ENCODE peak calls at places on chromosomes 11 and 22, in nine cellular contexts. K, J, I, D, V, S, N, E and O are unnamed samples.

GRCh38 chr22:44382461-44383038 is 69.8 kb upstream of the SHISAL1 start:
- DNase-seq in K (no peak), J (no peak), I (no peak), D (no peak), V (no peak), S (no peak), N (no peak), E (peak), O (no peak)

GRCh38 chr11:36948445-36949171 is 350.6 kb upstream of the RAG2 start:
- DNase-seq in K (no peak), J (no peak), I (peak), D (no peak), V (no peak), S (no peak), N (no peak), E (no peak), O (no peak)

GRCh38 chr11:72808415-72808814 is 5.8 kb upstream of the ATG16L2 start:
- DNase-seq in K (no peak), J (no peak), I (no peak), D (no peak), V (no peak), S (no peak), N (no peak), E (no peak), O (no peak)

GRCh38 chr22:38273135-38273761 is 438 bp upstream of the TMEM184B start:
- DNase-seq in K (no peak), J (no peak), I (no peak), D (no peak), V (no peak), S (no peak), N (no peak), E (no peak), O (no peak)

GRCh38 chr22:48616656-48617055 is 1211.0 kb downstream of the BRD1 start:
- DNase-seq in K (no peak), J (no peak), I (no peak), D (no peak), V (no peak), S (no peak), N (no peak), E (no peak), O (no peak)

GRCh38 chr11:12808519-12808918 is 134.3 kb downstream of the TEAD1 start:
- DNase-seq in K (no peak), J (no peak), I (no peak), D (no peak), V (no peak), S (no peak), N (no peak), E (no peak), O (no peak)

GRCh38 chr11:1829039-1829820 is 5.6 kb upstream of the SYT8 start:
- DNase-seq in K (no peak), J (no peak), I (no peak), D (no peak), V (no peak), S (no peak), N (no peak), E (no peak), O (no peak)

GRCh38 chr11:2549876-2550605 is 105.2 kb downstream of the KCNQ1 start:
- DNase-seq in K (no peak), J (no peak), I (no peak), D (no peak), V (no peak), S (no peak), N (no peak), E (no peak), O (no peak)

GRCh38 chr22:17988800-17989513 is 35.4 kb downstream of the MICAL3 start:
- DNase-seq in K (no peak), J (no peak), I (no peak), D (no peak), V (no peak), S (no peak), N (no peak), E (no peak), O (no peak)

GRCh38 chr11:130773436-130773835 is 142.8 kb downstream of the SNX19 start:
- DNase-seq in K (no peak), J (no peak), I (no peak), D (no peak), V (no peak), S (no peak), N (no peak), E (no peak), O (no peak)

GRCh38 chr11:20647976-20648565 is 21.3 kb upstream of the NELL1 start:
- DNase-seq in K (peak), J (peak), I (peak), D (peak), V (peak), S (peak), N (no peak), E (peak), O (peak)

GRCh38 chr11:128437137-128437536 is 150.2 kb downstream of the ETS1 start:
- DNase-seq in K (no peak), J (no peak), I (no peak), D (no peak), V (no peak), S (no peak), N (no peak), E (no peak), O (no peak)

GRCh38 chr22:33919591-33920501 is at the start of gene LARGE1:
- DNase-seq in K (peak), J (peak), I (peak), D (no peak), V (peak), S (no peak), N (no peak), E (peak), O (no peak)

GRCh38 chr11:47924184-47924671 is 56.1 kb upstream of the PTPRJ start:
- DNase-seq in K (peak), J (no peak), I (no peak), D (peak), V (no peak), S (no peak), N (no peak), E (peak), O (peak)

GRCh38 chr22:24205438-24206189 is 24.3 kb downstream of the SUSD2 start:
- DNase-seq in K (no peak), J (no peak), I (no peak), D (no peak), V (peak), S (no peak), N (no peak), E (no peak), O (no peak)

GRCh38 chr11:119765628-119766027 is 36.6 kb upstream of the NECTIN1 start:
- DNase-seq in K (no peak), J (no peak), I (peak), D (no peak), V (no peak), S (no peak), N (no peak), E (no peak), O (no peak)

GRCh38 chr11:30326114-30326783 is 3.3 kb downstream of the ARL14EP start:
- DNase-seq in K (no peak), J (no peak), I (peak), D (no peak), V (no peak), S (no peak), N (no peak), E (no peak), O (no peak)

GRCh38 chr11:104206936-104207335 is 43.0 kb upstream of the PDGFD start:
- DNase-seq in K (no peak), J (no peak), I (no peak), D (no peak), V (no peak), S (no peak), N (no peak), E (no peak), O (no peak)

GRCh38 chr11:74322667-74323066 is 11.2 kb upstream of the P4HA3 start:
- DNase-seq in K (no peak), J (no peak), I (no peak), D (no peak), V (no peak), S (no peak), N (no peak), E (no peak), O (no peak)

GRCh38 chr11:23311986-23312940 is 452.0 kb upstream of the CCDC179 start:
- DNase-seq in K (no peak), J (no peak), I (peak), D (no peak), V (peak), S (no peak), N (no peak), E (no peak), O (no peak)

GRCh38 chr22:32546480-32546879 is 71.9 kb downstream of the FBXO7 start:
- DNase-seq in K (no peak), J (no peak), I (no peak), D (no peak), V (no peak), S (no peak), N (no peak), E (no peak), O (no peak)

GRCh38 chr22:45511847-45512261 is 9.2 kb downstream of the FBLN1 start:
- DNase-seq in K (no peak), J (no peak), I (no peak), D (no peak), V (no peak), S (no peak), N (no peak), E (no peak), O (no peak)

GRCh38 chr22:45125198-45125597 is 38.5 kb upstream of the NUP50 start:
- DNase-seq in K (no peak), J (no peak), I (no peak), D (no peak), V (no peak), S (no peak), N (no peak), E (no peak), O (no peak)

GRCh38 chr11:117823294-117823940 is 1.1 kb downstream of the FXYD2 start:
- DNase-seq in K (peak), J (no peak), I (no peak), D (no peak), V (no peak), S (no peak), N (no peak), E (no peak), O (no peak)
- TF ChIP-seq REST in K (no peak), J (no peak), I (no peak), D (no peak), V (no peak), S (no peak), N (no peak), E (no peak), O (no peak)

GRCh38 chr22:43005106-43005505 is 9.8 kb downstream of the PACSIN2 start:
- DNase-seq in K (no peak), J (no peak), I (no peak), D (no peak), V (no peak), S (no peak), N (no peak), E (no peak), O (no peak)

GRCh38 chr22:43006016-43006505 is 8.9 kb downstream of the PACSIN2 start:
- DNase-seq in K (no peak), J (no peak), I (no peak), D (no peak), V (no peak), S (no peak), N (no peak), E (no peak), O (no peak)

GRCh38 chr22:43006753-43007152 is 8.2 kb downstream of the PACSIN2 start:
- DNase-seq in K (no peak), J (no peak), I (no peak), D (no peak), V (no peak), S (no peak), N (no peak), E (no peak), O (no peak)

GRCh38 chr22:43002198-43002577 is 12.8 kb downstream of the PACSIN2 start:
- DNase-seq in K (peak), J (no peak), I (no peak), D (no peak), V (peak), S (no peak), N (no peak), E (no peak), O (no peak)

DNA sequence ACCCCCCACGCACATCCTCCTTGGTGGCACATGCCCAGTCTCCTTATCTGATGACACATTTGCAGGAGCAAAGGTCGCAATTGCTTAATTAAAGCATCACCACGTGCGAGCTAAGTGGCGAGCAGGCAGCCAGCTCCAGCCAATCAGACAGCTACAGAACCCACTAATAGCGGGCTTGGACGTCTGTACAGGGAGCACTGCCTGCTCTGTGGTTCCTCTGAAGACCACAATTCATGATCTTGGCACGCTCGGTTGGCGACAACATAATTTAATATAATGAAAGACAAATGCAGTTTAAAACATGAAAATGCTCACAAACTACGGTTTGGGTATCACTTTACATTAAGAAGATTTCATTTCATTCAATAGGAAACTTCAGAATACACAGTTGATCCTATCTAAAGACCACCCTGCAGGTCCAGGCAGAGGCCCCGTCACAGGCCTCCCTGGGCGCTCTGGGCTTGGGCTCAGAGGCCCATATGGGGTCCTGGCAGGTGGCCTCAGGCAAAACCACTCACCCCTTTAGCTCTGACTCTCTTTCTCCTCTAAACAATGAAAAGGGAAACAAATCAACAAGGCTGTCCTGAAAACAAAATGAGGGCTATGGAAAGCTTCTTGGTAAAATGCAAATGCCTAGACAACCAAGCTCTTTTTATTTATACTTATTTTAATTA is 10.4 kb downstream of the PACSIN2 start:
- DNase-seq in K (peak), J (no peak), I (no peak), D (no peak), V (no peak), S (no peak), N (peak), E (peak), O (no peak)
- TF ChIP-seq REST in K (no peak), J (no peak), I (no peak), D (no peak), V (no peak), S (no peak), N (no peak), E (no peak), O (no peak)

GRCh38 chr11:8253566-8253965 is 10.1 kb downstream of the LMO1 start:
- DNase-seq in K (no peak), J (no peak), I (no peak), D (no peak), V (no peak), S (no peak), N (no peak), E (no peak), O (no peak)
- TF ChIP-seq REST in K (no peak), J (no peak), I (no peak), D (no peak), V (no peak), S (no peak), N (no peak), E (no peak), O (no peak)

GRCh38 chr22:30336752-30337460 is 10.2 kb upstream of the TBC1D10A start:
- DNase-seq in K (no peak), J (no peak), I (no peak), D (no peak), V (no peak), S (no peak), N (no peak), E (no peak), O (no peak)
- TF ChIP-seq REST in K (no peak), J (no peak), I (no peak), D (no peak), V (no peak), S (no peak), N (no peak), E (no peak), O (no peak)

DNA sequence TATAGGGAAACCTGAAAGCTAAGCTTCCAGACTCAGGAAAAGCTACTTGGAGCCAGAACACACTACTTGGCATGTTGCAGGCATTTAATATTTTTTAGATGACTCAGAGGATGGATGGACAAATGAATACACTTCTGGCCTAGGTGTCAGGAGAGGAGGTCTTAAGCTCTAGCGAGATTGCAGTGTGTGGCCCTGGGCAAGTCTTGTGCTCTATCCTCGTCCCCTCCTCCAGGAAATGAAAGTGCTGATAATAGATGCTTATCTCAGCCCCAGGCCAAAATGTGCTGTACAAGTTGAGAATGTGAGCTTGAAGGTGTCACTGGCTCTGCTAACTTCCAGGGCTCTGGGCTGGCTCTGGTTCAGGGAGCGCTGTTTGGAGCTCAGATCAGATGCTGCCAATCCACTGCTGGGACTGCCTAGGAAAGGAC is 136.3 kb downstream of the PKNOX2 start:
- DNase-seq in K (peak), J (no peak), I (peak), D (no peak), V (no peak), S (no peak), N (no peak), E (no peak), O (no peak)
- TF ChIP-seq REST in K (no peak), J (no peak), I (no peak), D (no peak), V (no peak), S (no peak), N (no peak), E (no peak), O (no peak)

GRCh38 chr11:114274637-114275036 is 21.6 kb upstream of the NNMT start:
- DNase-seq in K (no peak), J (no peak), I (no peak), D (no peak), V (no peak), S (no peak), N (no peak), E (no peak), O (no peak)

GRCh38 chr11:114272311-114272710 is 23.9 kb upstream of the NNMT start:
- DNase-seq in K (no peak), J (no peak), I (no peak), D (no peak), V (no peak), S (no peak), N (no peak), E (no peak), O (no peak)

GRCh38 chr11:114275295-114275694 is 20.9 kb upstream of the NNMT start:
- DNase-seq in K (no peak), J (no peak), I (no peak), D (no peak), V (no peak), S (no peak), N (no peak), E (no peak), O (no peak)

GRCh38 chr11:114273071-114273470 is 23.1 kb upstream of the NNMT start:
- DNase-seq in K (no peak), J (no peak), I (no peak), D (no peak), V (no peak), S (no peak), N (no peak), E (no peak), O (no peak)

GRCh38 chr11:114273890-114274635 is 22.1 kb upstream of the NNMT start:
- DNase-seq in K (no peak), J (no peak), I (no peak), D (no peak), V (no peak), S (no peak), N (no peak), E (no peak), O (no peak)
- TF ChIP-seq REST in K (no peak), J (no peak), I (no peak), D (no peak), V (no peak), S (no peak), N (no peak), E (no peak), O (no peak)

DNA sequence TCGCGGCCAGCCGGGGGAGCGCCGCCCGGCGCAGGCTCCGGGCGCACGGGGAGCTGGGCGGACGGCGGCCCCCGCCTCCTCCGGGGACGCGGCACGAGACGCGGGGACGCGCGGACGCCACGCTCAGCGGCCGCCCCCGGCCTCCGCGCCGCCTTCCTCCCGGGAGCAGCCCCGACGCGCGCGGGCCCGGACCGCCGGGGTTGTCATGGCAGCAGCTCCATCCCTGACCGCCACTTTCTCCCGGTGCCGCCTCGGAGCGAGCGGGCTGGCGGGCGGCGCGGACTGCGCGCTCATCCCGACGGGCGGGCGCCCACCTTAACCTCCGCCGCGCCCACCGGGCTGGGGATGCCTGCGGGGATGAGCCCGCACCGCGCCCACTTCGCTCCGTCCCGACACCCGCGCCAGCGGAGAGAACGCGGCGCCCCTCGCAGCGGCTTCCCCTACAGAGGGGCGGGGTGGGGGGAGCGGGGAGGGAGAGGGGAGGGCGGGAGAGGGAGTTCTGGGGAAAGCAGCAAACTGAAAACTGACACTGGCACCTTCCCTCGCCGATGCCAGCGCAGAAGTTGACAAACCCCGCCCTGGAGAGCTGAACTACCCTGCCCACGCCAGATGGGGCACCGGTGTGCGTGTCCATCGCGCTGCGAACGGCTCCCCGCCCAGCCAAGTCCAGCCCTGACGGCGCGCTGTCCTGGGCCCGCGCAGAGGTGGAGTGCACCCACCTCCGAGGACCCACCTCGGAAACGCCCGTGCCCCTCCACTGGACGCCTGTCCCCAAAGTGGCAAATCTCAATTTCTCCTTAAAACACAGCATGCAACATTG is 588.4 kb downstream of the OPCML start:
- DNase-seq in K (no peak), J (no peak), I (peak), D (no peak), V (peak), S (no peak), N (no peak), E (no peak), O (no peak)
- TF ChIP-seq REST in K (no peak), J (no peak), I (no peak), D (no peak), V (no peak), S (no peak), N (no peak), E (no peak), O (no peak)

GRCh38 chr11:3981084-3981633 is 113.4 kb upstream of the RRM1 start:
- DNase-seq in K (no peak), J (no peak), I (no peak), D (no peak), V (no peak), S (no peak), N (no peak), E (no peak), O (no peak)

GRCh38 chr11:3984896-3985295 is 109.7 kb upstream of the RRM1 start:
- DNase-seq in K (no peak), J (peak), I (peak), D (no peak), V (peak), S (no peak), N (no peak), E (no peak), O (no peak)

GRCh38 chr11:3986301-3986700 is 108.3 kb upstream of the RRM1 start:
- DNase-seq in K (no peak), J (no peak), I (no peak), D (no peak), V (no peak), S (no peak), N (no peak), E (no peak), O (no peak)

GRCh38 chr11:3982431-3982830 is 112.2 kb upstream of the RRM1 start:
- DNase-seq in K (no peak), J (no peak), I (no peak), D (no peak), V (no peak), S (no peak), N (no peak), E (no peak), O (no peak)

GRCh38 chr11:3983101-3983500 is 111.5 kb upstream of the RRM1 start:
- DNase-seq in K (no peak), J (no peak), I (no peak), D (no peak), V (no peak), S (no peak), N (no peak), E (no peak), O (no peak)
- TF ChIP-seq REST in K (no peak), J (no peak), I (no peak), D (no peak), V (no peak), S (no peak), N (no peak), E (no peak), O (no peak)

GRCh38 chr11:27293500-27294417 is 69.3 kb downstream of the CCDC34 start:
- DNase-seq in K (no peak), J (no peak), I (no peak), D (no peak), V (no peak), S (no peak), N (no peak), E (peak), O (no peak)

GRCh38 chr11:27296406-27296994 is 66.5 kb downstream of the CCDC34 start:
- DNase-seq in K (peak), J (peak), I (peak), D (peak), V (peak), S (no peak), N (peak), E (peak), O (peak)

GRCh38 chr11:27292642-27293020 is 70.4 kb downstream of the CCDC34 start:
- DNase-seq in K (no peak), J (no peak), I (no peak), D (no peak), V (no peak), S (no peak), N (no peak), E (peak), O (no peak)

GRCh38 chr11:27295928-27296327 is 67.1 kb downstream of the CCDC34 start:
- DNase-seq in K (no peak), J (no peak), I (no peak), D (no peak), V (no peak), S (no peak), N (no peak), E (no peak), O (no peak)

GRCh38 chr11:27294654-27295053 is 68.4 kb downstream of the CCDC34 start:
- DNase-seq in K (no peak), J (no peak), I (no peak), D (no peak), V (no peak), S (no peak), N (no peak), E (no peak), O (no peak)
- TF ChIP-seq REST in K (no peak), J (no peak), I (no peak), D (no peak), V (no peak), S (no peak), N (no peak), E (no peak), O (no peak)